ENCODE peak calls at places on chromosomes 7 and 10, in ten cellular contexts. G is GM12878, A is HCT116, H is IMR-90, P is body of pancreas, O is sigmoid colon, L is uterus, X is adrenal gland, J is tibial nerve, U is right lobe of liver. W is an unnamed sample.

GRCh38 chr10:63711361-63711760 is 190.2 kb downstream of the REEP3 start:
- DNase-seq in G (no peak), A (no peak), H (no peak), P (peak; percentile 81), O (no peak), L (no peak), X (no peak), J (no peak), U (no peak), W (peak; percentile 43)

GRCh38 chr10:100715445-100716385 is 29.7 kb upstream of the PAX2 start:
- DNase-seq in G (no peak), A (no peak), H (no peak), P (no peak), O (peak; percentile 32), L (no peak), X (no peak), J (no peak), U (no peak), W (no peak)

GRCh38 chr7:95859434-95859833 is 87.1 kb downstream of the DYNC1I1 start:
- DNase-seq in G (no peak), A (no peak), H (peak; percentile 21), P (no peak), O (no peak), L (no peak), X (no peak), J (no peak), U (no peak), W (no peak)

GRCh38 chr7:111855161-111855841 is 293.0 kb upstream of the IMMP2L start:
- DNase-seq in G (peak; percentile 2), A (peak; percentile 38), H (peak; percentile 79), P (peak; percentile 50), O (no peak), L (peak; percentile 16), X (peak; percentile 29), J (peak; percentile 27), U (no peak), W (no peak)

GRCh38 chr10:15897282-15897681 is 37.0 kb upstream of the MINDY3 start:
- DNase-seq in G (no peak), A (no peak), H (peak; percentile 33), P (no peak), O (no peak), L (no peak), X (no peak), J (no peak), U (no peak), W (no peak)

GRCh38 chr10:102120142-102120986 is at the start of gene LDB1:
- DNase-seq in G (no peak), A (peak; percentile 65), H (peak; percentile 77), P (peak; percentile 73), O (peak; percentile 92), L (peak; percentile 81), X (peak; percentile 80), J (peak; percentile 67), U (peak; percentile 83), W (peak; percentile 70)

GRCh38 chr10:125002423-125003145 is 60.7 kb downstream of the ZRANB1 start:
- DNase-seq in G (no peak), A (no peak), H (no peak), P (peak; percentile 11), O (peak; percentile 61), L (peak; percentile 15), X (peak; percentile 57), J (no peak), U (peak; percentile 45), W (peak; percentile 14)

GRCh38 chr7:76142861-76143260 is 58.8 kb upstream of the SRRM3 start:
- DNase-seq in G (no peak), A (no peak), H (no peak), P (no peak), O (no peak), L (no peak), X (no peak), J (no peak), U (no peak), W (no peak)

GRCh38 chr7:7799138-7799537 is 80.7 kb upstream of the RPA3 start:
- DNase-seq in G (no peak), A (no peak), H (peak; percentile 61), P (no peak), O (no peak), L (no peak), X (no peak), J (no peak), U (no peak), W (no peak)

GRCh38 chr7:7808156-7808555 is 89.7 kb upstream of the RPA3 start:
- DNase-seq in G (no peak), A (no peak), H (peak; percentile 87), P (no peak), O (no peak), L (no peak), X (no peak), J (no peak), U (no peak), W (no peak)

GRCh38 chr7:7805511-7806153 is 87.2 kb upstream of the RPA3 start:
- DNase-seq in G (no peak), A (no peak), H (no peak), P (no peak), O (no peak), L (no peak), X (no peak), J (no peak), U (no peak), W (no peak)

GRCh38 chr7:7802531-7802930 is 84.1 kb upstream of the RPA3 start:
- DNase-seq in G (no peak), A (no peak), H (no peak), P (no peak), O (no peak), L (no peak), X (no peak), J (no peak), U (no peak), W (no peak)

GRCh38 chr7:7803597-7804229 is 85.3 kb upstream of the RPA3 start:
- DNase-seq in G (no peak), A (no peak), H (no peak), P (no peak), O (no peak), L (no peak), X (no peak), J (no peak), U (no peak), W (no peak)
- H3K36me3 ChIP-seq in G (no peaks in the 10 kb centered on the region), A (no peaks in the 10 kb centered on the region), H (no peaks in the 10 kb centered on the region), P (no peaks in the 10 kb centered on the region), O (no peaks in the 10 kb centered on the region), L (no peaks in the 10 kb centered on the region), X (no peaks in the 10 kb centered on the region), J (peaks cover 16% of the 10 kb centered on the region), U (no peaks in the 10 kb centered on the region), W (no peaks in the 10 kb centered on the region)

GRCh38 chr7:155303897-155304296 is 6.2 kb downstream of the INSIG1 start:
- DNase-seq in G (no peak), A (no peak), H (no peak), P (no peak), O (no peak), L (no peak), X (peak; percentile 44), J (no peak), U (peak; percentile 53), W (no peak)

GRCh38 chr7:155306677-155307470 is 9.2 kb downstream of the INSIG1 start:
- DNase-seq in G (no peak), A (no peak), H (no peak), P (no peak), O (no peak), L (no peak), X (no peak), J (no peak), U (peak; percentile 74), W (no peak)

GRCh38 chr7:155303039-155303593 is 5.4 kb downstream of the INSIG1 start:
- DNase-seq in G (no peak), A (no peak), H (no peak), P (no peak), O (no peak), L (no peak), X (no peak), J (no peak), U (peak; percentile 72), W (no peak)

GRCh38 chr7:155308330-155309020 is 10.8 kb downstream of the INSIG1 start:
- DNase-seq in G (no peak), A (no peak), H (no peak), P (no peak), O (no peak), L (no peak), X (no peak), J (no peak), U (no peak), W (no peak)

GRCh38 chr7:155305251-155305904 is 7.7 kb downstream of the INSIG1 start:
- DNase-seq in G (no peak), A (no peak), H (no peak), P (no peak), O (no peak), L (no peak), X (no peak), J (no peak), U (peak; percentile 50), W (no peak)
- TF ChIP-seq POLR2A in G (peak; percentile 48), A (no peak), H (no peak), P (no peak), O (no peak), L (no peak), X (no peak), J (no peak), U (no peak), W (no peak)

GRCh38 chr7:151191544-151191943 is 4.5 kb upstream of the ASB10 start:
- DNase-seq in G (no peak), A (no peak), H (no peak), P (no peak), O (no peak), L (no peak), X (no peak), J (no peak), U (no peak), W (no peak)

GRCh38 chr7:151186640-151187408 is at the start of gene ASB10:
- DNase-seq in G (no peak), A (no peak), H (no peak), P (no peak), O (no peak), L (no peak), X (no peak), J (no peak), U (no peak), W (no peak)

GRCh38 chr7:151187409-151188251 is 580 bp upstream of the ASB10 start:
- DNase-seq in G (no peak), A (no peak), H (no peak), P (no peak), O (no peak), L (no peak), X (no peak), J (no peak), U (peak; percentile 51), W (no peak)

GRCh38 chr7:151188252-151188542 is 1.1 kb upstream of the ASB10 start:
- DNase-seq in G (no peak), A (no peak), H (no peak), P (no peak), O (no peak), L (no peak), X (no peak), J (no peak), U (no peak), W (no peak)

GRCh38 chr7:151189038-151189437 is 2.0 kb upstream of the ASB10 start:
- DNase-seq in G (no peak), A (no peak), H (no peak), P (no peak), O (no peak), L (no peak), X (no peak), J (no peak), U (no peak), W (no peak)
- H3K36me3 ChIP-seq in G (no peaks in the 10 kb centered on the region), A (no peaks in the 10 kb centered on the region), H (no peaks in the 10 kb centered on the region), P (no peaks in the 10 kb centered on the region), O (no peaks in the 10 kb centered on the region), L (no peaks in the 10 kb centered on the region), X (no peaks in the 10 kb centered on the region), J (no peaks in the 10 kb centered on the region), U (no peaks in the 10 kb centered on the region), W (no peaks in the 10 kb centered on the region)

DNA sequence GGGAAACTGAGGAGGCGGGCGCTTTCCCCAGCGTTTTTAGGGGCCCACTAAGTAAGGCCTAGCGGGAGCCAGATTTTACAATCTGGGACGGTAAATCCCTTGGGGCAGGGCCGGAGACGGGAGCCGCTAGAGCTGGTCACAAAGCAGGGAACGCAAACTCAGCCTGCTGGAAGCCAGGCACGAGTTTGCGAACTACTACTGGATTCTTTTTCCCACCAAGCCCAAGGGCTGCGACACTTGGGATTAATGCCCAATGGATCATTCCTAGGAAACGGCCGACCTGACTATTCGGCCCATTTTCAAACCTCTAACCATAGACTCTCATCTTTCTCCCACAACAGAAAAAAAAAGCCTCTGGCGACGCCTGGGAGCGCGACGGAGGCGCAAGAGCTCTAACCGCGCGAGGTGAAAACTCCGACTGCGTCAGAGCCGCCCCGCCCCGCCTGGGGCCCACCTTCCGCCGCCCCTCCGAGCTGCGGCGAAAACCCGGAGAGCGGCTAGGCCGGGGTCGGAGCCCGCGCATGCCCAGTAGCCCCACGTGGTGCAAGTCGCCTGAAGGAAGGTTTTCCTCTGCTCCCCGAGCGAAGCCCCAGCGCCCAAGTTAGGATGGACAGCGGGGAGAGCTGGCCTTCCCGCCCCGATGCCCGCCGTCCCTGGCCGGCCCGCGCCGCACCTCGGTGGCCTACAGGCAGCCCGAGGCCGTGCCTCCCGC is 554 bp upstream of the SGMS1 start:
- DNase-seq in G (no peak), A (peak; percentile 87), H (peak; percentile 93), P (peak; percentile 97), O (peak; percentile 98), L (peak; percentile 95), X (peak; percentile 97), J (peak; percentile 89), U (peak; percentile 97), W (peak; percentile 94)
- TF ChIP-seq POLR2A in G (no peak), A (no peak), H (no peak), P (peak; percentile 73), O (peak; percentile 63), L (peak; percentile 60), X (peak; percentile 52), J (peak; percentile 88), U (peak; percentile 12), W (peak; percentile 75)